ENCODE peak calls at places on chromosome 3, in four cellular contexts. X, A, Q and J are unnamed samples.

GRCh38 chr3:29972594-29972993 is 633.8 kb upstream of the TGFBR2 start:
- DNase-seq in A (no peak), X (peak; percentile 57), Q (no peak), J (no peak)

GRCh38 chr3:121477589-121477988 is 68.2 kb downstream of the POLQ start:
- DNase-seq in X (peak; percentile 80), A (no peak), Q (no peak), J (no peak)

GRCh38 chr3:9180764-9181117 is 68.7 kb downstream of the SRGAP3 start:
- DNase-seq in X (no peak), A (no peak), Q (no peak), J (no peak)

GRCh38 chr3:160184655-160185054 is 40.6 kb upstream of the C3orf80 start:
- DNase-seq in Q (no peak), A (peak; percentile 6), X (peak; percentile 82), J (no peak)

GRCh38 chr3:126004692-126005091 is 35.7 kb downstream of the ROPN1B start:
- DNase-seq in X (no peak), Q (no peak), A (no peak), J (no peak)

GRCh38 chr3:13470894-13471574 is 9.1 kb upstream of the HDAC11 start:
- DNase-seq in Q (no peak), X (no peak), A (no peak), J (no peak)

GRCh38 chr3:122186372-122186771 is 2.9 kb downstream of the CASR start:
- DNase-seq in A (no peak), X (no peak), Q (no peak), J (no peak)

GRCh38 chr3:114487502-114487901 is 193.7 kb downstream of the TIGIT start:
- DNase-seq in Q (no peak), X (no peak), A (no peak), J (no peak)

GRCh38 chr3:13219077-13219901 is 146.1 kb upstream of the IQSEC1 start:
- DNase-seq in Q (no peak), X (no peak), A (no peak), J (no peak)

GRCh38 chr3:4323246-4324027 is 20.3 kb downstream of the SETMAR start:
- DNase-seq in Q (no peak), X (no peak), A (no peak), J (no peak)

GRCh38 chr3:171204942-171205341 is 178.4 kb upstream of the SLC2A2 start:
- DNase-seq in A (no peak), Q (no peak), X (no peak), J (no peak)

GRCh38 chr3:17581421-17582080 is 160.9 kb downstream of the TBC1D5 start:
- DNase-seq in Q (no peak), X (peak; percentile 20), A (no peak), J (no peak)

GRCh38 chr3:197186887-197187588 is 111.4 kb downstream of the DLG1 start:
- DNase-seq in A (peak; percentile 13), Q (no peak), X (peak; percentile 66), J (no peak)

GRCh38 chr3:45259144-45259543 is 33.1 kb upstream of the TMEM158 start:
- DNase-seq in Q (no peak), A (no peak), X (no peak), J (no peak)

GRCh38 chr3:132405188-132405587 is 12.1 kb upstream of the DNAJC13 start:
- DNase-seq in A (no peak), X (no peak), Q (no peak), J (no peak)

GRCh38 chr3:187066228-187066995 is 72.9 kb downstream of the RPL39L start:
- DNase-seq in X (peak; percentile 11), A (peak; percentile 60), Q (no peak), J (no peak)

GRCh38 chr3:55621648-55622047 is 134.5 kb upstream of the WNT5A start:
- DNase-seq in X (no peak), A (no peak), Q (no peak), J (no peak)

GRCh38 chr3:49872801-49873281 is 3.1 kb upstream of the CAMKV start:
- DNase-seq in A (no peak), Q (no peak), X (no peak), J (no peak)

GRCh38 chr3:160162440-160162839 is 62.8 kb upstream of the C3orf80 start:
- DNase-seq in A (no peak), Q (no peak), X (no peak), J (no peak)

GRCh38 chr3:132318451-132318850 is 1.2 kb downstream of the ACP3 start:
- DNase-seq in Q (no peak), A (no peak), X (peak; percentile 45), J (no peak)

GRCh38 chr3:155423526-155423925 is 130.0 kb upstream of the STRIT1 start:
- DNase-seq in X (no peak), A (no peak), Q (no peak), J (no peak)

GRCh38 chr3:134008630-134009156 is 21.0 kb downstream of the SLCO2A1 start:
- DNase-seq in Q (no peak), X (peak; percentile 84), A (no peak), J (no peak)

GRCh38 chr3:167361356-167361755 is 18.7 kb downstream of the ZBBX start:
- DNase-seq in A (no peak), X (no peak), Q (no peak), J (no peak)

GRCh38 chr3:81554348-81554747 is 207.1 kb downstream of the GBE1 start:
- DNase-seq in Q (no peak), X (peak; percentile 82), A (no peak), J (no peak)

GRCh38 chr3:172550347-172550943 is 27.2 kb upstream of the TNFSF10 start:
- DNase-seq in A (no peak), Q (no peak), X (peak; percentile 98), J (no peak)

GRCh38 chr3:111519193-111519592 is 22.8 kb upstream of the CD96 start:
- DNase-seq in Q (no peak), A (no peak), X (no peak), J (no peak)

GRCh38 chr3:128946411-128946810 is 47.5 kb downstream of the CFAP92 start:
- DNase-seq in Q (no peak), A (no peak), X (peak; percentile 68), J (peak; percentile 9)

GRCh38 chr3:63774776-63775175 is 44.3 kb upstream of the C3orf49 start:
- DNase-seq in A (no peak), Q (no peak), X (no peak), J (no peak)

GRCh38 chr3:48595526-48596121 is 495 bp upstream of the COL7A1 start:
- DNase-seq in A (no peak), X (peak; percentile 86), Q (peak; percentile 36), J (no peak)

GRCh38 chr3:110958476-110959147 is 113.0 kb upstream of the NECTIN3 start:
- DNase-seq in Q (no peak), A (no peak), X (no peak), J (no peak)

GRCh38 chr3:184821034-184821433 is 9.1 kb downstream of the VPS8 start:
- DNase-seq in A (no peak), Q (no peak), X (no peak), J (no peak)

GRCh38 chr3:141530133-141530768 is 43.4 kb downstream of the RASA2 start:
- DNase-seq in Q (no peak), A (no peak), X (peak; percentile 81), J (no peak)

GRCh38 chr3:150875548-150875947 is 29.7 kb downstream of the MINDY4B start:
- DNase-seq in X (no peak), A (no peak), Q (no peak), J (no peak)

GRCh38 chr3:124483915-124484470 is 246.3 kb upstream of the UMPS start:
- DNase-seq in A (no peak), Q (no peak), X (peak; percentile 10), J (no peak)

GRCh38 chr3:124489506-124489905 is 240.7 kb upstream of the UMPS start:
- DNase-seq in Q (no peak), A (no peak), X (no peak), J (no peak)

GRCh38 chr3:124491875-124492274 is 238.4 kb upstream of the UMPS start:
- DNase-seq in A (no peak), Q (no peak), X (no peak), J (no peak)

GRCh38 chr3:124491098-124491497 is 239.2 kb upstream of the UMPS start:
- DNase-seq in A (no peak), Q (no peak), X (no peak), J (no peak)

DNA sequence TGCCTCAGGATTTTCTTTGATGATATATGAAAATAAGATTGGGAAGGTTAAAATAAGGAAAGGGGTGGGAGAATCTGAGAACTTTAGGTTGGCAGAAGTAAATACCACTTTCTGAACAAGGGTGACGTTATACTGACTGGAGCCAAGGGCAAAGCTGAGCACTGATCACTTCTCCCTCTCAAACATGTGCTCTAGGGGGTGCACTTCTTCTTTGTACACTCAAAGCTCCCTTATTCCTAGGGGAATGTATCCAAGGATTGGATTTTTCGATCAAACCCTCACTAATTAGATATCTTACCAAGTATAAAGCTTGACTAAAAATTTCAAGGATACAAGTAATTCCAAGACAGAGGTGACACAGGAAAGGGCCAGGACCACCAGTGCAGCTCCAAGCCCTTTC is 243.9 kb upstream of the UMPS start:
- DNase-seq in X (no peak), Q (no peak), A (no peak), J (no peak)
- TF ChIP-seq CTCF in X (peak; percentile 8), Q (no peak), A (no peak), J (no peak)

GRCh38 chr3:146184616-146185015 is 23.6 kb upstream of the PLOD2 start:
- DNase-seq in X (peak; percentile 45), A (no peak), Q (no peak), J (no peak)

GRCh38 chr3:146189519-146190173 is 28.7 kb upstream of the PLOD2 start:
- DNase-seq in Q (no peak), A (no peak), X (peak; percentile 64), J (no peak)

GRCh38 chr3:146187334-146187950 is 26.5 kb upstream of the PLOD2 start:
- DNase-seq in A (no peak), Q (no peak), X (peak; percentile 55), J (no peak)
- TF ChIP-seq CTCF in A (peak; percentile 42), Q (no peak), X (peak; percentile 75), J (peak; percentile 52)

GRCh38 chr3:99637041-99637380 is 1.4 kb upstream of the COL8A1 start:
- DNase-seq in Q (no peak), X (no peak), A (no peak), J (no peak)
- TF ChIP-seq CTCF in Q (no peak), X (peak; percentile 46), A (no peak), J (no peak)

GRCh38 chr3:15205934-15206661 is at the start of gene CAPN7:
- DNase-seq in X (peak; percentile 91), A (peak; percentile 97), Q (peak; percentile 77), J (peak; percentile 90)
- TF ChIP-seq CTCF in X (peak; percentile 55), A (peak; percentile 42), Q (no peak), J (no peak)

DNA sequence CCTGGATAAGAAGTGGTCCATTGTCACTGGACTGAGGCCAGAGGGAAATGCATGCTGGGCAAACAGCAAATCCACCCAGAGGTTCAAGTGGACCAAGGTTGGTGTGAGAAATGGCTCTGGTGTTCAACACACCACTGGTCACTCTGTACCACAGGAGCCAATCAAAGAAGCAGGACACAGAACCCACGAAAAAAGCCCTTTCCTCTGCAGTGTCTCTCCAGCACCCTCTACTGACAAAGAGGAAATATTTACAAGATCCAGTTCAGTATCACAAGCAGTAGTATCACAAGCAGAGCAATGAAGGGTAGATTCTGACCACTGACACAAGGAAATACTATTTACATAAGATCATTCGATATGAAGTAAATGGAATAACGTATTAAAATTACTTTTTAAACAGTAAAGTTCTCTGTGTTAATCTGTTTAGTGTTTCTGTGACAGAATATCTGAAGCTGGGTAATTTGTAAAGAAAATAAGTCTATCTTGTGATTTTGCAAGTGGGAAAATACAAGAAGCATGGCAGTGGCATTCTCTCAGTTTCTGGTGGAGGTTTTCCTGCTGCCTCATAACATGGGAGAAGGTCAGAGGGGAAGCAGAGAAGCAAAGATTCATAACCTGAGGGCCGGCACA is 390.7 kb downstream of the EFHB start:
- DNase-seq in X (no peak), Q (no peak), A (peak; percentile 36), J (no peak)
- TF ChIP-seq CTCF in X (no peak), Q (no peak), A (peak; percentile 82), J (peak; percentile 16)

GRCh38 chr3:182760576-182761164 is 32.6 kb upstream of the ATP11B start:
- DNase-seq in A (no peak), Q (no peak), X (no peak), J (no peak)
- TF ChIP-seq CTCF in A (no peak), Q (no peak), X (no peak), J (no peak)